ENCODE peak calls at places on chromosomes 2 and 18, in four cellular contexts. C is K562, K is Panc1, B is HepG2. G is an unnamed sample.

GRCh38 chr2:211869134-211869533 is 669.5 kb downstream of the ERBB4 start:
- DNase-seq in C (no peak), B (no peak), K (no peak), G (no peak)

GRCh38 chr2:218431878-218432277 is 13.0 kb downstream of the VIL1 start:
- DNase-seq in K (no peak), C (no peak), B (no peak), G (no peak)

GRCh38 chr2:221018262-221018661 is 553.8 kb downstream of the EPHA4 start:
- DNase-seq in K (no peak), B (no peak), C (no peak), G (no peak)

GRCh38 chr2:165529130-165529529 is 59.6 kb downstream of the CSRNP3 start:
- DNase-seq in C (no peak), B (no peak), K (no peak), G (no peak)

GRCh38 chr2:187993516-187993915 is 298.2 kb upstream of the GULP1 start:
- DNase-seq in B (no peak), K (no peak), C (no peak), G (no peak)

GRCh38 chr2:10912796-10913445 is 1.2 kb downstream of the KCNF1 start:
- DNase-seq in C (no peak), K (no peak), B (no peak), G (no peak)

GRCh38 chr18:70627100-70627802 is 338.4 kb downstream of the SOCS6 start:
- DNase-seq in K (no peak), C (no peak), B (no peak), G (no peak)

GRCh38 chr2:85925216-85925671 is 36.5 kb upstream of the ST3GAL5 start:
- DNase-seq in B (no peak), K (no peak), C (no peak), G (no peak)

GRCh38 chr2:159086332-159086731 is 117.9 kb downstream of the TANC1 start:
- DNase-seq in K (no peak), C (no peak), B (no peak), G (no peak)

GRCh38 chr2:223900066-223900465 is 45.1 kb downstream of the WDFY1 start:
- DNase-seq in B (no peak), K (no peak), C (no peak), G (no peak)

GRCh38 chr2:143835481-143835880 is 684.4 kb downstream of the ZEB2 start:
- DNase-seq in C (no peak), K (no peak), B (no peak), G (no peak)

GRCh38 chr2:158378926-158379325 is 77.6 kb downstream of the CCDC148 start:
- DNase-seq in K (no peak), C (no peak), B (no peak), G (no peak)

GRCh38 chr18:9653390-9653789 is 39.0 kb upstream of the PPP4R1 start:
- DNase-seq in C (no peak), K (no peak), B (peak), G (no peak)

GRCh38 chr18:26803643-26804042 is 61.9 kb downstream of the AQP4 start:
- DNase-seq in K (no peak), C (no peak), B (no peak), G (no peak)

GRCh38 chr2:231563378-231563961 is 29.2 kb upstream of the TEX44 start:
- DNase-seq in C (peak), B (peak), K (peak), G (peak)

GRCh38 chr2:23036683-23037082 is 348.3 kb upstream of the KLHL29 start:
- DNase-seq in C (no peak), K (no peak), B (no peak), G (no peak)

GRCh38 chr2:121303531-121304263 is 18.7 kb upstream of the TFCP2L1 start:
- DNase-seq in C (no peak), B (peak), K (no peak), G (no peak)

GRCh38 chr2:225894240-225894980 is 494.9 kb downstream of the NYAP2 start:
- DNase-seq in B (peak), C (no peak), K (peak), G (peak)

GRCh38 chr2:109148347-109148746 is 19.3 kb downstream of the SH3RF3 start:
- DNase-seq in C (no peak), K (no peak), B (no peak), G (no peak)

GRCh38 chr2:29223257-29223656 is 108.0 kb downstream of the CLIP4 start:
- DNase-seq in B (no peak), K (no peak), C (no peak), G (no peak)

GRCh38 chr2:104425850-104426581 is 427.9 kb upstream of the POU3F3 start:
- DNase-seq in C (no peak), B (no peak), K (no peak), G (no peak)

GRCh38 chr18:47870605-47871004 is 59.9 kb downstream of the SMAD2 start:
- DNase-seq in K (no peak), B (no peak), C (no peak), G (no peak)

GRCh38 chr18:56983275-56983992 is 163.5 kb upstream of the BOD1L2 start:
- DNase-seq in C (no peak), K (no peak), B (no peak), G (no peak)

DNA sequence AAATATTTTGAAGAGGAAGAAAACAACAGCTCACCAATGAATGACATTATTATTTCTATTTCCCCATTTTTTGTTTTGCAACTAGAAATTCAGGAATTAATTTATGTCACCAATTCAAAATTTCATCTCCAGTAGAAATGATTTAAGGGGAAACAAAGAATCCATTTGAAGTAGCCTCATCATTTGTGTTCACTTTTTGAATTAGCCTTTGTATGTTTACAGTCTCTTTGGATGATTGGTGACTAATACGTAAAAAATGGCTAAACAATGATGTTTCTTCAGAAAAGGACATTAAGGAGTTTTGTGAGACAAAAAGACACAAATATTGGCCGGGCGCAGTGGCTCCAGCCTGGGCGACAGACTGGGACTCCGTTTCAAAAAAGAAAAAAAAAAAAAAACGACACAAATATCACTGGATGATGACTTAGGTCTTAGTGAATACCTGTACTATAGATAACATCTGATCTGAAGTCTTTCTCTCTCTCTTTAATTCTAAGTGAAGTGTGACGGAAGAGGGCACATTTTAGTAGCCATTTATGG is 313.2 kb downstream of the PIK3C3 start:
- DNase-seq in K (no peak), B (no peak), C (no peak), G (no peak)
- TF ChIP-seq TCF7L2 in K (no peak), B (no peak), C (no peak), G (no peak)

GRCh38 chr2:80288576-80288975 is 16.0 kb downstream of the LRRTM1 start:
- DNase-seq in K (no peak), B (no peak), C (no peak), G (no peak)
- TF ChIP-seq CTCF in K (no peak), B (no peak), C (peak), G (no peak)

GRCh38 chr2:36373149-36373880 is 17.7 kb downstream of the CRIM1 start:
- DNase-seq in C (no peak), K (no peak), B (no peak), G (no peak)
- TF ChIP-seq TCF7L2 in C (no peak), K (no peak), B (no peak), G (no peak)

GRCh38 chr2:155250800-155251199 is 552.3 kb downstream of the KCNJ3 start:
- DNase-seq in B (peak), C (no peak), K (peak), G (peak)
- TF ChIP-seq CTCF in B (peak), C (no peak), K (peak), G (peak)

G was measured in HCT116.